ENCODE peak calls at places on chromosome 3, in four cellular contexts. L is right cardiac atrium, V is transverse colon, N is H54. B is an unnamed sample.

GRCh38 chr3:26731843-26732242 is 109.3 kb downstream of the LRRC3B start:
- DNase-seq in L (no peak), V (no peak), N (no peak), B (no peak)

GRCh38 chr3:111903067-111903511 is 44.0 kb downstream of the PHLDB2 start:
- DNase-seq in L (no peak), V (no peak), N (peak), B (no peak)

GRCh38 chr3:181487236-181487978 is 224.3 kb upstream of the SOX2 start:
- DNase-seq in L (no peak), V (no peak), N (no peak), B (no peak)

GRCh38 chr3:9121366-9121765 is 128.1 kb downstream of the SRGAP3 start:
- DNase-seq in L (no peak), V (no peak), N (no peak), B (no peak)

GRCh38 chr3:134487406-134487805 is 1.5 kb downstream of the CEP63 start:
- DNase-seq in L (peak), V (no peak), N (no peak), B (no peak)

GRCh38 chr3:106842151-106842550 is 535.1 kb upstream of the CCDC54 start:
- DNase-seq in L (no peak), V (no peak), N (no peak), B (no peak)

GRCh38 chr3:149120051-149120972 is 9.1 kb upstream of the HPS3 start:
- DNase-seq in L (no peak), V (no peak), N (peak), B (no peak)

GRCh38 chr3:179771797-179772196 is 119.0 kb downstream of the USP13 start:
- DNase-seq in L (no peak), V (no peak), N (no peak), B (no peak)

GRCh38 chr3:42653560-42654330 is at the start of gene ZBTB47:
- DNase-seq in L (peak), V (peak), N (no peak), B (peak)

GRCh38 chr3:114527036-114527644 is 233.3 kb downstream of the TIGIT start:
- DNase-seq in L (no peak), V (no peak), N (no peak), B (no peak)

GRCh38 chr3:137642831-137643230 is 121.3 kb upstream of the SOX14 start:
- DNase-seq in L (no peak), V (no peak), N (no peak), B (peak)

GRCh38 chr3:196969660-196970546 is 1.3 kb upstream of the PIGZ start:
- DNase-seq in L (peak), V (peak), N (peak), B (peak)

GRCh38 chr3:193563999-193564398 is 9.3 kb upstream of the ATP13A4 start:
- DNase-seq in L (no peak), V (peak), N (peak), B (no peak)

GRCh38 chr3:81749285-81749684 is 12.2 kb downstream of the GBE1 start:
- DNase-seq in L (no peak), V (no peak), N (no peak), B (no peak)

GRCh38 chr3:72448375-72448823 is 399.8 kb downstream of the SHQ1 start:
- DNase-seq in L (no peak), V (no peak), N (no peak), B (no peak)

GRCh38 chr3:183845608-183846288 is 20.4 kb upstream of the MAP6D1 start:
- DNase-seq in L (no peak), V (no peak), N (peak), B (no peak)

GRCh38 chr3:187667526-187667925 is 2.7 kb downstream of the SST start:
- DNase-seq in L (no peak), V (no peak), N (no peak), B (no peak)

GRCh38 chr3:139159356-139159755 is 114.7 kb upstream of the PRR23C start:
- DNase-seq in L (no peak), V (no peak), N (no peak), B (no peak)

GRCh38 chr3:64880926-64881325 is 193.1 kb upstream of the ADAMTS9 start:
- DNase-seq in L (no peak), V (no peak), N (no peak), B (no peak)